ENCODE peak calls at places on chromosomes 12 and 14, in five cellular contexts. One of them, this sample, is unnamed.

GRCh38 chr14:81187832-81188522 is 32.8 kb downstream of the GTF2A1 start:
- DNase-seq in IMR-90: no peak
- DNase-seq in adrenal gland: no peak
- DNase-seq in K562: no peak
- DNase-seq in ovary: no peak
- DNase-seq in this sample: no peak

GRCh38 chr14:79992799-79993198 is 218.5 kb downstream of the DIO2 start:
- DNase-seq in IMR-90: no peak
- DNase-seq in adrenal gland: no peak
- DNase-seq in K562: no peak
- DNase-seq in ovary: no peak
- DNase-seq in this sample: no peak

GRCh38 chr14:21054768-21055145 is 2.9 kb upstream of the RNASE8 start:
- DNase-seq in IMR-90: no peak
- DNase-seq in adrenal gland: no peak
- DNase-seq in K562: no peak
- DNase-seq in ovary: no peak
- DNase-seq in this sample: peak; percentile 10

GRCh38 chr14:68109132-68109531 is 289.6 kb downstream of the RAD51B start:
- DNase-seq in IMR-90: peak; percentile 49
- DNase-seq in adrenal gland: no peak
- DNase-seq in K562: no peak
- DNase-seq in ovary: no peak
- DNase-seq in this sample: no peak

GRCh38 chr14:33512201-33512600 is 438.7 kb downstream of the EGLN3 start:
- DNase-seq in IMR-90: no peak
- DNase-seq in adrenal gland: peak; percentile 31
- DNase-seq in K562: no peak
- DNase-seq in ovary: no peak
- DNase-seq in this sample: no peak

GRCh38 chr12:97912943-97913342 is 450.3 kb downstream of the RMST start:
- DNase-seq in IMR-90: no peak
- DNase-seq in adrenal gland: peak; percentile 69
- DNase-seq in K562: no peak
- DNase-seq in ovary: no peak
- DNase-seq in this sample: no peak

GRCh38 chr14:71431169-71431525 is 501.1 kb upstream of the RGS6 start:
- DNase-seq in IMR-90: no peak
- DNase-seq in adrenal gland: no peak
- DNase-seq in K562: no peak
- DNase-seq in ovary: no peak
- DNase-seq in this sample: no peak

GRCh38 chr12:30965613-30965985 is 39.1 kb downstream of the TSPAN11 start:
- DNase-seq in IMR-90: no peak
- DNase-seq in adrenal gland: no peak
- DNase-seq in K562: peak; percentile 19
- DNase-seq in ovary: no peak
- DNase-seq in this sample: no peak

GRCh38 chr12:21656931-21657335 is 709 bp downstream of the LDHB start:
- DNase-seq in IMR-90: peak; percentile 50
- DNase-seq in adrenal gland: peak; percentile 62
- DNase-seq in K562: peak; percentile 51
- DNase-seq in ovary: peak; percentile 41
- DNase-seq in this sample: peak; percentile 80

GRCh38 chr14:74980398-74980745 is 22.3 kb upstream of the EIF2B2 start:
- DNase-seq in IMR-90: no peak
- DNase-seq in adrenal gland: no peak
- DNase-seq in K562: no peak
- DNase-seq in ovary: no peak
- DNase-seq in this sample: no peak

GRCh38 chr14:93994919-93995682 is 2.0 kb upstream of the CCDC197 start:
- DNase-seq in IMR-90: peak; percentile 88
- DNase-seq in adrenal gland: peak; percentile 94
- DNase-seq in K562: no peak
- DNase-seq in ovary: no peak
- DNase-seq in this sample: no peak

GRCh38 chr14:30153662-30154061 is 226.0 kb upstream of the PRKD1 start:
- DNase-seq in IMR-90: no peak
- DNase-seq in adrenal gland: no peak
- DNase-seq in K562: no peak
- DNase-seq in ovary: no peak
- DNase-seq in this sample: no peak

GRCh38 chr12:22416831-22417230 is 82.3 kb upstream of the ST8SIA1 start:
- DNase-seq in IMR-90: no peak
- DNase-seq in adrenal gland: no peak
- DNase-seq in K562: no peak
- DNase-seq in ovary: no peak
- DNase-seq in this sample: no peak

GRCh38 chr14:104680056-104680805 is 9.2 kb upstream of the INF2 start:
- DNase-seq in IMR-90: peak; percentile 85
- DNase-seq in adrenal gland: peak; percentile 88
- DNase-seq in K562: no peak
- DNase-seq in ovary: peak; percentile 35
- DNase-seq in this sample: no peak

GRCh38 chr12:28121899-28122655 is 68.2 kb upstream of the CCDC91 start:
- DNase-seq in IMR-90: peak; percentile 35
- DNase-seq in adrenal gland: no peak
- DNase-seq in K562: no peak
- DNase-seq in ovary: no peak
- DNase-seq in this sample: no peak

GRCh38 chr12:101564912-101565311 is 29.9 kb upstream of the MYBPC1 start:
- DNase-seq in IMR-90: no peak
- DNase-seq in adrenal gland: no peak
- DNase-seq in K562: peak; percentile 38
- DNase-seq in ovary: no peak
- DNase-seq in this sample: no peak

GRCh38 chr12:76422878-76423438 is 74.7 kb upstream of the BBS10 start:
- DNase-seq in IMR-90: peak; percentile 82
- DNase-seq in adrenal gland: no peak
- DNase-seq in K562: no peak
- DNase-seq in ovary: no peak
- DNase-seq in this sample: no peak

GRCh38 chr12:57737467-57738141 is 938 bp downstream of the AGAP2 start:
- DNase-seq in IMR-90: peak; percentile 7
- DNase-seq in adrenal gland: no peak
- DNase-seq in K562: no peak
- DNase-seq in ovary: peak; percentile 54
- DNase-seq in this sample: no peak

GRCh38 chr12:96225994-96226399 is 31.8 kb downstream of the ELK3 start:
- DNase-seq in IMR-90: no peak
- DNase-seq in adrenal gland: no peak
- DNase-seq in K562: no peak
- DNase-seq in ovary: no peak
- DNase-seq in this sample: no peak

GRCh38 chr14:29926701-29927595 is 699 bp downstream of the PRKD1 start:
- DNase-seq in IMR-90: peak; percentile 43
- DNase-seq in adrenal gland: peak; percentile 64
- DNase-seq in K562: no peak
- DNase-seq in ovary: no peak
- DNase-seq in this sample: no peak

GRCh38 chr14:94681300-94682060 is 69.3 kb downstream of the SERPINA3 start:
- DNase-seq in IMR-90: peak; percentile 42
- DNase-seq in adrenal gland: peak; percentile 45
- DNase-seq in K562: peak; percentile 22
- DNase-seq in ovary: no peak
- DNase-seq in this sample: no peak

GRCh38 chr12:49108958-49109404 is 1.7 kb downstream of the LMBR1L start:
- DNase-seq in IMR-90: peak; percentile 20
- DNase-seq in adrenal gland: peak; percentile 81
- DNase-seq in K562: peak; percentile 84
- DNase-seq in ovary: peak; percentile 77
- DNase-seq in this sample: peak; percentile 49

GRCh38 chr12:58346032-58346632 is 404.8 kb downstream of the ATP23 start:
- DNase-seq in IMR-90: peak; percentile 62
- DNase-seq in adrenal gland: no peak
- DNase-seq in K562: peak; percentile 17
- DNase-seq in ovary: no peak
- DNase-seq in this sample: no peak

GRCh38 chr12:115351513-115352077 is 667.6 kb upstream of the TBX3 start:
- DNase-seq in IMR-90: peak; percentile 41
- DNase-seq in adrenal gland: no peak
- DNase-seq in K562: no peak
- DNase-seq in ovary: no peak
- DNase-seq in this sample: no peak

GRCh38 chr12:24997970-24998582 is 49.2 kb upstream of the BCAT1 start:
- DNase-seq in IMR-90: peak; percentile 91
- DNase-seq in adrenal gland: no peak
- DNase-seq in K562: no peak
- DNase-seq in ovary: no peak
- DNase-seq in this sample: no peak

GRCh38 chr14:88870777-88871176 is 46.3 kb downstream of the TTC8 start:
- DNase-seq in IMR-90: no peak
- DNase-seq in adrenal gland: no peak
- DNase-seq in K562: no peak
- DNase-seq in ovary: no peak
- DNase-seq in this sample: no peak

GRCh38 chr14:80570930-80571298 is 359.6 kb upstream of the DIO2 start:
- DNase-seq in IMR-90: no peak
- DNase-seq in adrenal gland: no peak
- DNase-seq in K562: no peak
- DNase-seq in ovary: no peak
- DNase-seq in this sample: no peak

GRCh38 chr14:102517412-102518062 is 8.0 kb upstream of the ANKRD9 start:
- DNase-seq in IMR-90: no peak
- DNase-seq in adrenal gland: no peak
- DNase-seq in K562: no peak
- DNase-seq in ovary: no peak
- DNase-seq in this sample: no peak

GRCh38 chr12:121779422-121779895 is 14.0 kb downstream of the RHOF start:
- DNase-seq in IMR-90: no peak
- DNase-seq in adrenal gland: no peak
- DNase-seq in K562: no peak
- DNase-seq in ovary: no peak
- DNase-seq in this sample: no peak

GRCh38 chr12:4268549-4269181 is 4.9 kb upstream of the CCND2 start:
- DNase-seq in IMR-90: no peak
- DNase-seq in adrenal gland: no peak
- DNase-seq in K562: peak; percentile 18
- DNase-seq in ovary: no peak
- DNase-seq in this sample: no peak

GRCh38 chr12:61891632-61892031 is 368.6 kb upstream of the USP15 start:
- DNase-seq in IMR-90: no peak
- DNase-seq in adrenal gland: peak; percentile 13
- DNase-seq in K562: no peak
- DNase-seq in ovary: no peak
- DNase-seq in this sample: no peak

GRCh38 chr14:28757790-28758189 is 8.8 kb upstream of the FOXG1 start:
- DNase-seq in IMR-90: no peak
- DNase-seq in adrenal gland: no peak
- DNase-seq in K562: no peak
- DNase-seq in ovary: no peak
- DNase-seq in this sample: no peak

GRCh38 chr14:28755198-28755794 is 11.3 kb upstream of the FOXG1 start:
- DNase-seq in IMR-90: no peak
- DNase-seq in adrenal gland: no peak
- DNase-seq in K562: no peak
- DNase-seq in ovary: no peak
- DNase-seq in this sample: no peak

GRCh38 chr14:28758253-28758915 is 8.2 kb upstream of the FOXG1 start:
- DNase-seq in IMR-90: no peak
- DNase-seq in adrenal gland: no peak
- DNase-seq in K562: no peak
- DNase-seq in ovary: no peak
- DNase-seq in this sample: no peak

GRCh38 chr14:28755930-28756895 is 10.4 kb upstream of the FOXG1 start:
- DNase-seq in IMR-90: no peak
- DNase-seq in adrenal gland: no peak
- DNase-seq in K562: no peak
- DNase-seq in ovary: no peak
- DNase-seq in this sample: no peak

DNA sequence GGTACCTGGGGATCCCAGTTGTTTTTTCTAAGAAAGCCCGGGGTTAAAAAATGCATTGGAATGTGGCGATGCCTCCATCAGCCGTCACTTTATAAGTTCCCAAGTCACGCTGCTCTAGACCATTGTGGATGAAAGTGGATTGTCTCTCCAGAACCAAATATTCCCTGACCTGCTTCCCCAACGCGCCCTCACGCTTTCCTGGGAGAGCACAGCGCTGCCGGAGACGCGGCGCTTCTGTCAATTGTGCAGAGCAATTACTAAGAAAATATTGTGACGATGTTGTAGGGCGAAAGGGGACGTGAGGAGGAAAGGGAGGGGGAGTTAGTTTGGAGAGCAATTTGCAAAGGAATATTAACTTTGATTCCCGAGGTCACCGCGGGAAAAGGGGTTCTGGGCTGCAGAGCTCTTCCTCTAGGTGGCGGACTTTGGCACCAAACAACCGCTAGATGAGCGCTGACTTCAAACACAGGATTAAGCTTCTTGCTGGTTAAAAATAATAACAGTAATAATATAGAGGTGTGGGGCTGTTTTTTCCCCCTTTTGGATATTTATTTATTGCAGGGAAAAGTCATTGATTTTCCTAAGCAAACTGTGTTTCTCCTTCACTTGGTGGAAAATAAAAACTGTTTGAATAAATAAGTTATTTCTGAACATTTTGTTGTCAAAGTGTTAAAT is 9.6 kb upstream of the FOXG1 start:
- DNase-seq in IMR-90: peak; percentile 54
- DNase-seq in adrenal gland: no peak
- DNase-seq in K562: peak; percentile 40
- DNase-seq in ovary: no peak
- DNase-seq in this sample: no peak
- TF ChIP-seq CTCF in IMR-90: peak; percentile 68
- TF ChIP-seq CTCF in adrenal gland: peak; percentile 17
- TF ChIP-seq CTCF in K562: peak; percentile 52
- TF ChIP-seq CTCF in ovary: no peak
- TF ChIP-seq CTCF in this sample: no peak

GRCh38 chr12:12682284-12682683 is 13.7 kb downstream of the GPR19 start:
- DNase-seq in IMR-90: no peak
- DNase-seq in adrenal gland: no peak
- DNase-seq in K562: no peak
- DNase-seq in ovary: no peak
- DNase-seq in this sample: no peak
- H3K4me3 ChIP-seq in IMR-90: no peak overlapping the region
- H3K4me3 ChIP-seq in adrenal gland: no peak overlapping the region
- H3K4me3 ChIP-seq in K562: no peak overlapping the region
- H3K4me3 ChIP-seq in ovary: no peak overlapping the region
- H3K4me3 ChIP-seq in this sample: no peak overlapping the region

GRCh38 chr12:110050927-110051326 is 2.6 kb upstream of the C12orf76 start:
- DNase-seq in IMR-90: no peak
- DNase-seq in adrenal gland: no peak
- DNase-seq in K562: no peak
- DNase-seq in ovary: no peak
- DNase-seq in this sample: no peak

GRCh38 chr12:110046451-110047187 is 1.7 kb downstream of the C12orf76 start:
- DNase-seq in IMR-90: no peak
- DNase-seq in adrenal gland: no peak
- DNase-seq in K562: peak; percentile 13
- DNase-seq in ovary: no peak
- DNase-seq in this sample: no peak

GRCh38 chr12:110047297-110047940 is 903 bp downstream of the C12orf76 start:
- DNase-seq in IMR-90: no peak
- DNase-seq in adrenal gland: no peak
- DNase-seq in K562: no peak
- DNase-seq in ovary: no peak
- DNase-seq in this sample: no peak

GRCh38 chr12:110048242-110049027 is at the start of gene C12orf76:
- DNase-seq in IMR-90: peak; percentile 96
- DNase-seq in adrenal gland: peak; percentile 97
- DNase-seq in K562: peak; percentile 98
- DNase-seq in ovary: peak; percentile 91
- DNase-seq in this sample: peak; percentile 97
- TF ChIP-seq POLR2A in IMR-90: peak; percentile 21
- TF ChIP-seq POLR2A in adrenal gland: peak; percentile 86
- TF ChIP-seq POLR2A in K562: peak; percentile 76
- TF ChIP-seq POLR2A in ovary: no peak
- TF ChIP-seq POLR2A in this sample: no peak

GRCh38 chr14:65286443-65286842 is 126.1 kb upstream of the FUT8 start:
- DNase-seq in IMR-90: no peak
- DNase-seq in adrenal gland: no peak
- DNase-seq in K562: peak; percentile 54
- DNase-seq in ovary: no peak
- DNase-seq in this sample: no peak
- TF ChIP-seq CTCF in IMR-90: no peak
- TF ChIP-seq CTCF in adrenal gland: no peak
- TF ChIP-seq CTCF in K562: peak; percentile 35
- TF ChIP-seq CTCF in ovary: no peak
- TF ChIP-seq CTCF in this sample: no peak